ENCODE peak calls at places on chromosome 4, in six cellular contexts. One of them, this sample, is unnamed.

GRCh38 chr4:5142726-5143125 is 91.4 kb downstream of the STK32B start:
- DNase-seq in activated T-cell treated with anti-CD3 and anti-CD28 coated beads, Interleukin-2, amount 50 U/mL, for 4 hours: no peak
- DNase-seq in occipital lobe: no peak
- DNase-seq in uterus: peak
- DNase-seq in GDM1: peak
- DNase-seq in GM04504: peak
- DNase-seq in this sample: no peak

GRCh38 chr4:154822775-154823174 is 41.7 kb downstream of the RBM46 start:
- DNase-seq in GDM1: no peak
- DNase-seq in GM04504: peak
- DNase-seq in occipital lobe: no peak
- DNase-seq in uterus: no peak
- DNase-seq in activated T-cell treated with anti-CD3 and anti-CD28 coated beads, Interleukin-2, amount 50 U/mL, for 4 hours: no peak
- DNase-seq in this sample: no peak

GRCh38 chr4:89356086-89356485 is 48.5 kb upstream of the GPRIN3 start:
- DNase-seq in GM04504: no peak
- DNase-seq in uterus: no peak
- DNase-seq in occipital lobe: no peak
- DNase-seq in GDM1: no peak
- DNase-seq in activated T-cell treated with anti-CD3 and anti-CD28 coated beads, Interleukin-2, amount 50 U/mL, for 4 hours: no peak
- DNase-seq in this sample: peak

GRCh38 chr4:87758278-87758677 is 41.1 kb upstream of the IBSP start:
- DNase-seq in GDM1: no peak
- DNase-seq in GM04504: no peak
- DNase-seq in occipital lobe: no peak
- DNase-seq in activated T-cell treated with anti-CD3 and anti-CD28 coated beads, Interleukin-2, amount 50 U/mL, for 4 hours: no peak
- DNase-seq in uterus: no peak
- DNase-seq in this sample: no peak

GRCh38 chr4:74805601-74806000 is 11.3 kb upstream of the BTC start:
- DNase-seq in GM04504: no peak
- DNase-seq in uterus: no peak
- DNase-seq in activated T-cell treated with anti-CD3 and anti-CD28 coated beads, Interleukin-2, amount 50 U/mL, for 4 hours: no peak
- DNase-seq in GDM1: no peak
- DNase-seq in occipital lobe: no peak
- DNase-seq in this sample: no peak

GRCh38 chr4:3679851-3680311 is 86.3 kb upstream of the ADRA2C start:
- DNase-seq in GDM1: no peak
- DNase-seq in occipital lobe: no peak
- DNase-seq in uterus: peak
- DNase-seq in activated T-cell treated with anti-CD3 and anti-CD28 coated beads, Interleukin-2, amount 50 U/mL, for 4 hours: no peak
- DNase-seq in GM04504: no peak
- DNase-seq in this sample: no peak

GRCh38 chr4:95289028-95289634 is 259.6 kb downstream of the UNC5C start:
- DNase-seq in GDM1: no peak
- DNase-seq in GM04504: no peak
- DNase-seq in occipital lobe: no peak
- DNase-seq in activated T-cell treated with anti-CD3 and anti-CD28 coated beads, Interleukin-2, amount 50 U/mL, for 4 hours: no peak
- DNase-seq in uterus: no peak
- DNase-seq in this sample: peak

GRCh38 chr4:183328832-183329231 is 6.6 kb upstream of the CLDN24 start:
- DNase-seq in occipital lobe: no peak
- DNase-seq in uterus: no peak
- DNase-seq in GDM1: no peak
- DNase-seq in GM04504: no peak
- DNase-seq in activated T-cell treated with anti-CD3 and anti-CD28 coated beads, Interleukin-2, amount 50 U/mL, for 4 hours: no peak
- DNase-seq in this sample: no peak

GRCh38 chr4:105709081-105709450 is 482 bp downstream of the GSTCD start:
- DNase-seq in GDM1: no peak
- DNase-seq in occipital lobe: no peak
- DNase-seq in uterus: no peak
- DNase-seq in GM04504: no peak
- DNase-seq in activated T-cell treated with anti-CD3 and anti-CD28 coated beads, Interleukin-2, amount 50 U/mL, for 4 hours: no peak
- DNase-seq in this sample: no peak

GRCh38 chr4:137312257-137312656 is 220.0 kb downstream of the PCDH18 start:
- DNase-seq in GDM1: no peak
- DNase-seq in uterus: no peak
- DNase-seq in activated T-cell treated with anti-CD3 and anti-CD28 coated beads, Interleukin-2, amount 50 U/mL, for 4 hours: no peak
- DNase-seq in GM04504: no peak
- DNase-seq in occipital lobe: no peak
- DNase-seq in this sample: no peak

GRCh38 chr4:39458505-39459300 is at the start of the genes LIAS and RPL9:
- DNase-seq in uterus: peak
- DNase-seq in GM04504: peak
- DNase-seq in activated T-cell treated with anti-CD3 and anti-CD28 coated beads, Interleukin-2, amount 50 U/mL, for 4 hours: peak
- DNase-seq in occipital lobe: peak
- DNase-seq in GDM1: peak
- DNase-seq in this sample: peak

GRCh38 chr4:94559351-94559806 is 107.6 kb downstream of the PDLIM5 start:
- DNase-seq in uterus: no peak
- DNase-seq in activated T-cell treated with anti-CD3 and anti-CD28 coated beads, Interleukin-2, amount 50 U/mL, for 4 hours: no peak
- DNase-seq in GM04504: peak
- DNase-seq in occipital lobe: no peak
- DNase-seq in GDM1: no peak
- DNase-seq in this sample: no peak

GRCh38 chr4:187922274-187922673 is 73.3 kb upstream of the ZFP42 start:
- DNase-seq in GM04504: no peak
- DNase-seq in uterus: no peak
- DNase-seq in occipital lobe: no peak
- DNase-seq in GDM1: no peak
- DNase-seq in activated T-cell treated with anti-CD3 and anti-CD28 coated beads, Interleukin-2, amount 50 U/mL, for 4 hours: no peak
- DNase-seq in this sample: no peak

GRCh38 chr4:77821775-77822174 is 2.6 kb upstream of the CNOT6L start:
- DNase-seq in occipital lobe: no peak
- DNase-seq in activated T-cell treated with anti-CD3 and anti-CD28 coated beads, Interleukin-2, amount 50 U/mL, for 4 hours: peak
- DNase-seq in GM04504: no peak
- DNase-seq in uterus: no peak
- DNase-seq in GDM1: no peak
- DNase-seq in this sample: no peak

GRCh38 chr4:8228319-8229250 is 29.5 kb downstream of the SH3TC1 start:
- DNase-seq in GDM1: peak
- DNase-seq in uterus: peak
- DNase-seq in activated T-cell treated with anti-CD3 and anti-CD28 coated beads, Interleukin-2, amount 50 U/mL, for 4 hours: peak
- DNase-seq in occipital lobe: peak
- DNase-seq in GM04504: peak
- DNase-seq in this sample: peak

GRCh38 chr4:164501074-164501473 is 252.9 kb upstream of the SMIM31 start:
- DNase-seq in GDM1: no peak
- DNase-seq in uterus: no peak
- DNase-seq in occipital lobe: no peak
- DNase-seq in activated T-cell treated with anti-CD3 and anti-CD28 coated beads, Interleukin-2, amount 50 U/mL, for 4 hours: no peak
- DNase-seq in GM04504: no peak
- DNase-seq in this sample: no peak

GRCh38 chr4:138602664-138603063 is 360.5 kb upstream of the SLC7A11 start:
- DNase-seq in GM04504: no peak
- DNase-seq in uterus: no peak
- DNase-seq in GDM1: no peak
- DNase-seq in activated T-cell treated with anti-CD3 and anti-CD28 coated beads, Interleukin-2, amount 50 U/mL, for 4 hours: no peak
- DNase-seq in occipital lobe: no peak
- DNase-seq in this sample: no peak

GRCh38 chr4:124514588-124514987 is 197.9 kb downstream of the ANKRD50 start:
- DNase-seq in GM04504: no peak
- DNase-seq in activated T-cell treated with anti-CD3 and anti-CD28 coated beads, Interleukin-2, amount 50 U/mL, for 4 hours: no peak
- DNase-seq in GDM1: no peak
- DNase-seq in occipital lobe: no peak
- DNase-seq in uterus: no peak
- DNase-seq in this sample: no peak

GRCh38 chr4:1479454-1479853 is 73.2 kb upstream of the NKX1-1 start:
- DNase-seq in activated T-cell treated with anti-CD3 and anti-CD28 coated beads, Interleukin-2, amount 50 U/mL, for 4 hours: no peak
- DNase-seq in GDM1: no peak
- DNase-seq in occipital lobe: no peak
- DNase-seq in uterus: no peak
- DNase-seq in GM04504: no peak
- DNase-seq in this sample: no peak

GRCh38 chr4:53136954-53137353 is 228.9 kb downstream of the SCFD2 start:
- DNase-seq in occipital lobe: no peak
- DNase-seq in activated T-cell treated with anti-CD3 and anti-CD28 coated beads, Interleukin-2, amount 50 U/mL, for 4 hours: no peak
- DNase-seq in GM04504: no peak
- DNase-seq in uterus: no peak
- DNase-seq in GDM1: no peak
- DNase-seq in this sample: no peak

GRCh38 chr4:145279122-145279960 is 99.0 kb upstream of the OTUD4 start:
- DNase-seq in uterus: no peak
- DNase-seq in activated T-cell treated with anti-CD3 and anti-CD28 coated beads, Interleukin-2, amount 50 U/mL, for 4 hours: no peak
- DNase-seq in GDM1: no peak
- DNase-seq in occipital lobe: no peak
- DNase-seq in GM04504: peak
- DNase-seq in this sample: no peak

GRCh38 chr4:98938386-98938785 is 9.5 kb upstream of the EIF4E start:
- DNase-seq in uterus: no peak
- DNase-seq in occipital lobe: no peak
- DNase-seq in activated T-cell treated with anti-CD3 and anti-CD28 coated beads, Interleukin-2, amount 50 U/mL, for 4 hours: no peak
- DNase-seq in GM04504: no peak
- DNase-seq in GDM1: no peak
- DNase-seq in this sample: no peak

GRCh38 chr4:164012396-164013027 is 518.0 kb downstream of the TMA16 start:
- DNase-seq in GDM1: no peak
- DNase-seq in activated T-cell treated with anti-CD3 and anti-CD28 coated beads, Interleukin-2, amount 50 U/mL, for 4 hours: peak
- DNase-seq in GM04504: no peak
- DNase-seq in occipital lobe: no peak
- DNase-seq in uterus: no peak
- DNase-seq in this sample: peak

This sample was measured in NCI-H1417.